ENCODE peak calls at places on chromosomes 12 and 14, in five cellular contexts. One of them, this sample, is unnamed.

GRCh38 chr12:113610698-113611097 is 139.0 kb upstream of the LHX5 start:
- DNase-seq in uterus: no peak
- DNase-seq in body of pancreas: no peak
- DNase-seq in heart left ventricle: no peak
- DNase-seq in gastrocnemius medialis: no peak
- DNase-seq in this sample: no peak

GRCh38 chr14:100297320-100298300 is 8.6 kb downstream of the SLC25A29 start:
- DNase-seq in body of pancreas: peak; percentile 69
- DNase-seq in uterus: peak; percentile 71
- DNase-seq in gastrocnemius medialis: peak; percentile 69
- DNase-seq in heart left ventricle: peak; percentile 92
- DNase-seq in this sample: peak; percentile 94

GRCh38 chr14:21867541-21867940 is 193.9 kb upstream of the OR4E1 start:
- DNase-seq in heart left ventricle: no peak
- DNase-seq in uterus: no peak
- DNase-seq in gastrocnemius medialis: no peak
- DNase-seq in body of pancreas: no peak
- DNase-seq in this sample: no peak

GRCh38 chr12:74747305-74747704 is 209.7 kb downstream of the ATXN7L3B start:
- DNase-seq in gastrocnemius medialis: no peak
- DNase-seq in heart left ventricle: no peak
- DNase-seq in uterus: no peak
- DNase-seq in body of pancreas: no peak
- DNase-seq in this sample: no peak

GRCh38 chr14:81990312-81990761 is 456.7 kb upstream of the SEL1L start:
- DNase-seq in body of pancreas: peak; percentile 58
- DNase-seq in uterus: no peak
- DNase-seq in gastrocnemius medialis: no peak
- DNase-seq in heart left ventricle: no peak
- DNase-seq in this sample: peak; percentile 40

GRCh38 chr12:64473176-64473575 is 21.3 kb downstream of the TBK1 start:
- DNase-seq in body of pancreas: no peak
- DNase-seq in gastrocnemius medialis: no peak
- DNase-seq in uterus: no peak
- DNase-seq in heart left ventricle: no peak
- DNase-seq in this sample: no peak

GRCh38 chr14:31357279-31357678 is 63.1 kb downstream of the HEATR5A start:
- DNase-seq in gastrocnemius medialis: no peak
- DNase-seq in uterus: no peak
- DNase-seq in heart left ventricle: no peak
- DNase-seq in body of pancreas: no peak
- DNase-seq in this sample: no peak

GRCh38 chr14:32711103-32711680 is 227.5 kb upstream of the NPAS3 start:
- DNase-seq in body of pancreas: peak; percentile 22
- DNase-seq in heart left ventricle: no peak
- DNase-seq in gastrocnemius medialis: no peak
- DNase-seq in uterus: no peak
- DNase-seq in this sample: peak; percentile 22

GRCh38 chr12:1246637-1247036 is 255.6 kb downstream of the ERC1 start:
- DNase-seq in uterus: no peak
- DNase-seq in body of pancreas: no peak
- DNase-seq in heart left ventricle: no peak
- DNase-seq in gastrocnemius medialis: no peak
- DNase-seq in this sample: no peak

DNA sequence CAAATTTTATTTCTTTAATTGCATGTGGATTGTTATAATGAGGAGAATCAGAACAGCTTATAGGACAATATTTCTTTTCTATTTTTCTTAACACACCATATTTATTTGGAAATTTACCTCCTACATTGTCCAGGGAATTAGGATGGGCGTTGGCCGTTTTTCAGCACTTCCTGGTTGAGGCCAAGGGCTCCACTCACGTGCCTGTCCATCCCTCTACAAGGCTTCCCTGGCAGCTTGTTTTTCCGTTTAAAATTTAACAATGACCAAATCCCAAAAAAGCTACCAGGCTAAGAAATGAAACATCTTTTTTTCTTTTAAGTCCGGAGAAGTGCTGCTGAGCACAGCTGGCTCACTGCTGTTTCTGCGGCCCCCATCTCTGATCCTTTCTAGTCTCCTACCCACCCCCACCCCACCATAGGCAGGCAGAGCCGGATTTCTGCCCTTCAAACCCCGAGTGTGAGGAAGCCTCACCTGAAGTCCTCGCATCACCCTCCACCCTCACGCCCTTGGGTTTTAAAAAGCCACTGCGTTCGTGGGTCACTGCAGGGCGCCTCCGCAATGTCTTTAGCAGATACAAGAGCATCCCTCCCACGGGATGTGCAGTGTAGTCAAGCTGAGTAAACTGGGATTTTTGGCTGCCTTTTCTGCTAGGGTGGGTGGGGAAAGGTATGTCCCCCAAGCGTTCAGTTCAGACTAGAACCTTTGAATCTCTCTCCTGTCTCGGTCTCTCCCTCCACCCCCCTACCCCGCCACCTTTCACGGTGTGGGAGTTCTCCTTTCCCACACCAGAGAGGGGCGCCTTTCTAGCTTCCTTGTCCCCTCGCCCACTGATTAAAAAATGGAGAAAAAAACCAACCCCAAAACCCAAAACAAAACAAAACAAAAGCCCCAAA is 767 bp upstream of the FAR2 start:
- DNase-seq in gastrocnemius medialis: peak; percentile 29
- DNase-seq in heart left ventricle: peak; percentile 73
- DNase-seq in uterus: peak; percentile 15
- DNase-seq in body of pancreas: peak; percentile 14
- DNase-seq in this sample: peak; percentile 63
- TF ChIP-seq POLR2A in gastrocnemius medialis: no peak
- TF ChIP-seq POLR2A in heart left ventricle: no peak
- TF ChIP-seq POLR2A in uterus: no peak
- TF ChIP-seq POLR2A in body of pancreas: no peak
- TF ChIP-seq POLR2A in this sample: no peak

DNA sequence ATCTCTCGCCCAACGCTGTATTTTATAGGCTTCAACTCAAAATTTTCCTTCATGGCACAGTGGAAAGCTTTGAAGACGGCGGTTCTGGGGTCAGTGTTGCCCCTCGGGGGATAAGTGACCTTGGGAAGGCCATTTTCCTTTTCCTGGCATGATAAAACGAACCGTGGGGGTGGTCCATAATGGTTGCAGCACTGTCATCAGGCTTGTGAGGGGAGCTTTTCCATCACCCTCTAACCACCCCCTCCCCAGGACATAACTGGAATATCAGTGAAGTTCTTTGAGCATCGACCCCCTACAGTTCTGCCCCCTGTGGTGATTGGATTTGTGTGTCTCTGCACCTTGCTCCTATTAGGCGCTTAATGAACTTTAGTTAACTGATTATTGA is 16.0 kb downstream of the FOS start:
- DNase-seq in body of pancreas: no peak
- DNase-seq in uterus: no peak
- DNase-seq in gastrocnemius medialis: no peak
- DNase-seq in heart left ventricle: no peak
- DNase-seq in this sample: no peak
- TF ChIP-seq CTCF in body of pancreas: peak; percentile 13
- TF ChIP-seq CTCF in uterus: no peak
- TF ChIP-seq CTCF in gastrocnemius medialis: no peak
- TF ChIP-seq CTCF in heart left ventricle: no peak
- TF ChIP-seq CTCF in this sample: no peak

GRCh38 chr14:99242816-99243795 is 28.9 kb downstream of the BCL11B start:
- DNase-seq in gastrocnemius medialis: no peak
- DNase-seq in uterus: no peak
- DNase-seq in body of pancreas: no peak
- DNase-seq in heart left ventricle: no peak
- DNase-seq in this sample: no peak
- H3K4me3 ChIP-seq in gastrocnemius medialis: no peak overlapping the region
- H3K4me3 ChIP-seq in uterus: no peak overlapping the region
- H3K4me3 ChIP-seq in body of pancreas: no peak overlapping the region
- H3K4me3 ChIP-seq in heart left ventricle: no peak overlapping the region
- H3K4me3 ChIP-seq in this sample: no peak overlapping the region

GRCh38 chr12:52876371-52876770 is 27.6 kb upstream of the KRT78 start:
- DNase-seq in uterus: no peak
- DNase-seq in body of pancreas: no peak
- DNase-seq in gastrocnemius medialis: no peak
- DNase-seq in heart left ventricle: peak; percentile 62
- DNase-seq in this sample: no peak

GRCh38 chr12:52874573-52875435 is 26.0 kb upstream of the KRT78 start:
- DNase-seq in body of pancreas: no peak
- DNase-seq in uterus: no peak
- DNase-seq in gastrocnemius medialis: no peak
- DNase-seq in heart left ventricle: no peak
- DNase-seq in this sample: no peak

GRCh38 chr12:52878507-52879393 is 26.1 kb downstream of the KRT8 start:
- DNase-seq in heart left ventricle: no peak
- DNase-seq in uterus: no peak
- DNase-seq in gastrocnemius medialis: no peak
- DNase-seq in body of pancreas: no peak
- DNase-seq in this sample: no peak

GRCh38 chr12:52877242-52877641 is 27.6 kb downstream of the KRT8 start:
- DNase-seq in uterus: no peak
- DNase-seq in heart left ventricle: no peak
- DNase-seq in body of pancreas: no peak
- DNase-seq in gastrocnemius medialis: no peak
- DNase-seq in this sample: no peak

DNA sequence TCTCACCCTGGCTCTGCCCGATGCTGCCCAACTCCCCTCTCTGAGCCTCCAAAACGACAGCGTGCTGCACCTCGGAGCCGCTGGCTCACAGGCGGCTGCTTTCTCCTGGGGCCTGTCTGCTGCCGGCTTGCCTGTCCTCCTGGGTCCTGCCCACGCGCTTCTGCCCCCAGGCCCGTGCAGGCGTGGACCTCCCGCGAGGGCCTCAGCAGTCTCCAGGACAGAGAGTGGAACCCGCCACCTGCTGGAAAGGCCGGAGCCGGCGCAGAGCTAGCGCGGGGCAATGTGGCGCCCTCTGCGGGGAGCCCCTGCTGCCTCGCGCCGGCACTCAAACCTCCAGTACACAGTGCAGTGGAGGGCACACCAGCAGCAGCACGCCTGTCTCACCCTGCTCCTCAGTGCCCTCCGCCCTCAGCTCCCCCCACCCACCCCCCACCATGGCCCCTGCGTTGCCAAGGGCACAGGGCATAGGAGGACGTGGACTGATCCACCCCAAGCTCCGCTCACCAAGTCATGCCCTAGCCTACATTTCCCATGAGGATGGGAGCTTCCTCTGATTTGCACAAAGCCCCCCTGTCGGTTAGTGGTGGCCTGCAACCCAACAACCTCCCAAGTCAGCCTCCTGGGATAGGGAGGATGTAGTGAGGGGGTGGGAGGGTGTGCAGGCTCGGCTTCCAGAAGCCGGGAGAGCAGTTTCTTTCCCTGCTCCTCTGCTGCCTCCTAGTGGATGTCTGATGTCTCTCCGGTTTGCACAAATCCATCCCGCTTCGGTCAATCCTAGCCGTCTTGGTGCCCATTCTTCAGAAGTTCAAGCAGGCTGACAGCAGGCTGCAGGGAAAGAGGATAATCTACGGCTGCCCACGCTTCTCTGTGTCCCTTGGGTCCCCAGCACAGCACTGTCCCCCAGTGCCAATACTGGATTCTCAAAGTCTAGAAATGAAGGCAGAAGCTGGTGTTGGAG is 25.2 kb downstream of the KRT8 start:
- DNase-seq in body of pancreas: peak; percentile 89
- DNase-seq in heart left ventricle: peak; percentile 79
- DNase-seq in gastrocnemius medialis: peak; percentile 47
- DNase-seq in uterus: peak; percentile 73
- DNase-seq in this sample: peak; percentile 86
- TF ChIP-seq POLR2A in body of pancreas: peak; percentile 31
- TF ChIP-seq POLR2A in heart left ventricle: no peak
- TF ChIP-seq POLR2A in gastrocnemius medialis: no peak
- TF ChIP-seq POLR2A in uterus: no peak
- TF ChIP-seq POLR2A in this sample: no peak

GRCh38 chr12:68498736-68499135 is 112.0 kb upstream of the RAP1B start:
- DNase-seq in body of pancreas: no peak
- DNase-seq in uterus: no peak
- DNase-seq in heart left ventricle: no peak
- DNase-seq in gastrocnemius medialis: no peak
- DNase-seq in this sample: no peak

GRCh38 chr12:68495666-68496065 is 115.0 kb upstream of the RAP1B start:
- DNase-seq in gastrocnemius medialis: no peak
- DNase-seq in uterus: no peak
- DNase-seq in body of pancreas: no peak
- DNase-seq in heart left ventricle: no peak
- DNase-seq in this sample: no peak

GRCh38 chr12:68499616-68500015 is 111.1 kb upstream of the RAP1B start:
- DNase-seq in heart left ventricle: no peak
- DNase-seq in body of pancreas: no peak
- DNase-seq in uterus: no peak
- DNase-seq in gastrocnemius medialis: no peak
- DNase-seq in this sample: no peak

GRCh38 chr12:68497112-68497511 is 113.6 kb upstream of the RAP1B start:
- DNase-seq in gastrocnemius medialis: no peak
- DNase-seq in heart left ventricle: no peak
- DNase-seq in body of pancreas: no peak
- DNase-seq in uterus: no peak
- DNase-seq in this sample: no peak

GRCh38 chr12:68497702-68498101 is 113.0 kb upstream of the RAP1B start:
- DNase-seq in gastrocnemius medialis: no peak
- DNase-seq in body of pancreas: no peak
- DNase-seq in heart left ventricle: no peak
- DNase-seq in uterus: no peak
- DNase-seq in this sample: no peak
- TF ChIP-seq CTCF in gastrocnemius medialis: no peak
- TF ChIP-seq CTCF in body of pancreas: no peak
- TF ChIP-seq CTCF in heart left ventricle: no peak
- TF ChIP-seq CTCF in uterus: no peak
- TF ChIP-seq CTCF in this sample: no peak

DNA sequence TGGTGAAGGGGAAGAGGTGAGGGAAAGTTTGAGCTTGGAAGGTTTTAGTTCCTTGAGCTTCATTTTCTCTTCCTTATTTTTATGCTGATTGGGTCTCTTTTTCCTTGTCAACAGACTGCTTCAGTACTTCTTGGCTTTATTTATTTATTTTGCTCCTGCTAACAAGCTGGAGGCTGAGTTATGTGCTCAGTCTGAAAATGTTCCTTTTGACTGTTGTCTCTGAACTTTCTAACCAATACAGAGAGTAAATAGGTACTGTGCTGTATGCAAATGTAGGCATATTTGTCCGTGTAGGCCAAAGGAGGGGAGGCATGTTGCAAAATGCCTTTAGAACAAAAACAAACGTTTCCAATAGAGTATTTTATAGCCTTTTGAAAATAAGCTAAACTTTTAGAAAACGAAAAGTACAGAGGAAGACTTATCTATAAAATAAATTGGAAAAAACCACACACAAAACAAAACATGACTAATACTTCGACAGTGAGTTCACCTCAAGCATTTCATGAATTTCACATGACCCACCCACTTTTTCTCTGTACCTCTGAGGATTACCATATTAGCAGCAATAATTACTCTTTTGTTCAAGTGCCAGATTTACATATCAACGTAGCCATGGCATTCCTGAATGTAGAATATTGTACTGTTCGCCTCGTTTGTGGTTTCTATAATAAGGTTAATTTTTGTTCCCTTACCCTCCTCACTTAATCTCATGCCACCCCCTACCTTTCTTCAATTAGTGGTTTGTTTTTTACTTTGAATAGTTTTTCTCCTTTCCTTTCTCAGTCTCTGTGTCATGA is 4.7 kb upstream of the CREBL2 start:
- DNase-seq in heart left ventricle: no peak
- DNase-seq in body of pancreas: no peak
- DNase-seq in gastrocnemius medialis: no peak
- DNase-seq in uterus: no peak
- DNase-seq in this sample: no peak
- H3K4me3 ChIP-seq in heart left ventricle: no peak overlapping the region
- H3K4me3 ChIP-seq in body of pancreas: no peak overlapping the region
- H3K4me3 ChIP-seq in gastrocnemius medialis: no peak overlapping the region
- H3K4me3 ChIP-seq in uterus: no peak overlapping the region
- H3K4me3 ChIP-seq in this sample: no peak overlapping the region

This sample was measured in lower leg skin.